ENCODE peak calls at places on chromosomes 3 and 15, in seven cellular contexts. A, S, B, H, F, Y and U are unnamed samples.

GRCh38 chr15:77634266-77634962 is 1.7 kb upstream of the LINGO1 start:
- DNase-seq in H (peak), Y (no peak), A (no peak), F (peak), S (peak), B (peak), U (peak)

GRCh38 chr15:91223902-91224301 is 123.8 kb downstream of the SV2B start:
- DNase-seq in B (no peak), A (no peak), S (no peak), Y (no peak), F (no peak), H (no peak), U (no peak)

GRCh38 chr3:124409650-124410275 is 320.5 kb upstream of the UMPS start:
- DNase-seq in S (no peak), H (no peak), Y (no peak), B (no peak), F (no peak), A (no peak), U (no peak)

GRCh38 chr3:126973814-126974213 is 9.1 kb upstream of the PLXNA1 start:
- DNase-seq in B (no peak), H (no peak), F (no peak), S (no peak), Y (no peak), A (no peak), U (no peak)

GRCh38 chr3:29759443-29760033 is 478.7 kb downstream of the RBMS3 start:
- DNase-seq in B (no peak), H (no peak), Y (no peak), F (no peak), S (peak), A (no peak), U (no peak)

GRCh38 chr15:60912984-60913697 is 316.0 kb downstream of the RORA start:
- DNase-seq in A (no peak), S (no peak), H (no peak), B (no peak), Y (no peak), F (no peak), U (no peak)

GRCh38 chr15:57751177-57751800 is 44.8 kb downstream of the POLR2M start:
- DNase-seq in F (no peak), H (peak), A (no peak), B (no peak), Y (no peak), S (peak), U (no peak)

GRCh38 chr3:197026481-197026866 is 3.1 kb downstream of the MELTF start:
- DNase-seq in B (no peak), H (no peak), A (no peak), S (no peak), F (peak), Y (no peak), U (no peak)

GRCh38 chr15:34810455-34811146 is 15.3 kb upstream of the ACTC1 start:
- DNase-seq in A (no peak), H (no peak), S (no peak), B (no peak), Y (no peak), F (peak), U (no peak)

GRCh38 chr3:158569717-158570244 is 1.2 kb upstream of the MLF1 start:
- DNase-seq in B (no peak), S (no peak), A (no peak), F (no peak), Y (no peak), H (no peak), U (no peak)

GRCh38 chr15:100818927-100819326 is 60.7 kb upstream of the ALDH1A3 start:
- DNase-seq in H (no peak), Y (no peak), S (peak), B (no peak), F (no peak), A (no peak), U (no peak)

GRCh38 chr3:16400143-16400935 is 113.2 kb downstream of the RFTN1 start:
- DNase-seq in Y (no peak), A (no peak), S (no peak), H (no peak), B (no peak), F (no peak), U (no peak)

GRCh38 chr3:72378287-72378686 is 470.0 kb downstream of the SHQ1 start:
- DNase-seq in Y (no peak), S (no peak), B (no peak), F (no peak), H (no peak), A (no peak), U (no peak)

GRCh38 chr15:90191795-90192494 is 9.2 kb upstream of the SEMA4B start:
- DNase-seq in H (peak), B (no peak), Y (no peak), S (peak), F (peak), A (peak), U (no peak)

GRCh38 chr3:46193436-46193835 is 14.7 kb downstream of the CCR1 start:
- DNase-seq in H (no peak), B (no peak), A (no peak), S (no peak), F (no peak), Y (no peak), U (no peak)

GRCh38 chr15:98654790-98655360 is 6.5 kb downstream of the IGF1R start:
- DNase-seq in Y (no peak), H (peak), F (no peak), B (no peak), S (no peak), A (no peak), U (no peak)

GRCh38 chr3:115922681-115923347 is 299.5 kb downstream of the GAP43 start:
- DNase-seq in B (no peak), S (no peak), H (peak), Y (peak), F (peak), A (no peak), U (no peak)

GRCh38 chr15:49530106-49530505 is 90.5 kb downstream of the FAM227B start:
- DNase-seq in B (no peak), S (no peak), Y (no peak), F (no peak), H (peak), A (no peak), U (no peak)

GRCh38 chr3:185716436-185717090 is 108.3 kb downstream of the IGF2BP2 start:
- DNase-seq in Y (no peak), B (no peak), S (no peak), F (no peak), H (no peak), A (no peak), U (no peak)

GRCh38 chr15:33098082-33099058 is 96.1 kb downstream of the FMN1 start:
- DNase-seq in S (no peak), Y (no peak), A (no peak), F (no peak), H (no peak), B (no peak), U (no peak)

GRCh38 chr3:80035021-80035420 is 267.2 kb upstream of the ROBO1 start:
- DNase-seq in B (no peak), F (no peak), S (no peak), A (no peak), Y (no peak), H (no peak), U (no peak)

GRCh38 chr3:51691949-51692348 is 14.9 kb upstream of the GRM2 start:
- DNase-seq in S (no peak), A (no peak), Y (no peak), B (no peak), H (no peak), F (no peak), U (no peak)

GRCh38 chr15:42130246-42130986 is 26.0 kb downstream of the PLA2G4F start:
- DNase-seq in H (no peak), S (no peak), F (no peak), Y (no peak), A (no peak), B (no peak), U (no peak)

GRCh38 chr15:36577082-36577481 is 2.3 kb upstream of the CDIN1 start:
- DNase-seq in S (no peak), H (no peak), F (no peak), A (no peak), B (no peak), Y (no peak), U (no peak)

GRCh38 chr3:69425249-69425648 is 39.4 kb upstream of the FRMD4B start:
- DNase-seq in S (peak), F (peak), H (peak), Y (no peak), A (no peak), B (peak), U (peak)

GRCh38 chr3:13112521-13113345 is 39.5 kb upstream of the IQSEC1 start:
- DNase-seq in A (no peak), S (no peak), B (no peak), Y (no peak), F (no peak), H (no peak), U (no peak)

GRCh38 chr15:65583701-65584100 is 27.2 kb downstream of the INTS14 start:
- DNase-seq in H (peak), B (peak), F (no peak), Y (no peak), S (peak), A (peak), U (peak)

GRCh38 chr3:46960081-46960701 is 16.4 kb downstream of the CCDC12 start:
- DNase-seq in F (no peak), H (no peak), A (no peak), S (peak), Y (no peak), B (no peak), U (no peak)

GRCh38 chr3:194137314-194138097 is 1.6 kb downstream of the HES1 start:
- DNase-seq in H (peak), Y (no peak), A (no peak), S (peak), F (peak), B (no peak), U (peak)

GRCh38 chr3:178090899-178091298 is 445.3 kb upstream of the KCNMB2 start:
- DNase-seq in Y (no peak), B (no peak), F (no peak), A (no peak), H (no peak), S (no peak), U (no peak)

GRCh38 chr3:103968751-103969150 is 1398.0 kb upstream of the ALCAM start:
- DNase-seq in B (no peak), Y (no peak), S (peak), F (no peak), A (no peak), H (no peak), U (no peak)

GRCh38 chr15:32041294-32041693 is 11.0 kb downstream of the CHRNA7 start:
- DNase-seq in S (no peak), B (no peak), Y (no peak), H (no peak), F (no peak), A (no peak), U (no peak)

GRCh38 chr3:46209751-46210470 is 1.8 kb upstream of the CCR1 start:
- DNase-seq in B (no peak), Y (no peak), A (no peak), S (no peak), H (no peak), F (no peak), U (no peak)

GRCh38 chr3:112086857-112087524 is 802 bp downstream of the C3orf52 start:
- DNase-seq in Y (no peak), F (no peak), B (no peak), A (no peak), S (no peak), H (no peak), U (no peak)

GRCh38 chr3:112088944-112089343 is 2.8 kb downstream of the C3orf52 start:
- DNase-seq in S (no peak), F (no peak), H (no peak), A (no peak), B (no peak), Y (no peak), U (no peak)

GRCh38 chr3:112084980-112085697 is 1.1 kb upstream of the C3orf52 start:
- DNase-seq in B (no peak), Y (no peak), A (no peak), H (peak), S (no peak), F (no peak), U (no peak)

GRCh38 chr3:112087746-112088145 is 1.6 kb downstream of the C3orf52 start:
- DNase-seq in S (no peak), Y (no peak), B (no peak), F (no peak), A (no peak), H (no peak), U (no peak)

DNA sequence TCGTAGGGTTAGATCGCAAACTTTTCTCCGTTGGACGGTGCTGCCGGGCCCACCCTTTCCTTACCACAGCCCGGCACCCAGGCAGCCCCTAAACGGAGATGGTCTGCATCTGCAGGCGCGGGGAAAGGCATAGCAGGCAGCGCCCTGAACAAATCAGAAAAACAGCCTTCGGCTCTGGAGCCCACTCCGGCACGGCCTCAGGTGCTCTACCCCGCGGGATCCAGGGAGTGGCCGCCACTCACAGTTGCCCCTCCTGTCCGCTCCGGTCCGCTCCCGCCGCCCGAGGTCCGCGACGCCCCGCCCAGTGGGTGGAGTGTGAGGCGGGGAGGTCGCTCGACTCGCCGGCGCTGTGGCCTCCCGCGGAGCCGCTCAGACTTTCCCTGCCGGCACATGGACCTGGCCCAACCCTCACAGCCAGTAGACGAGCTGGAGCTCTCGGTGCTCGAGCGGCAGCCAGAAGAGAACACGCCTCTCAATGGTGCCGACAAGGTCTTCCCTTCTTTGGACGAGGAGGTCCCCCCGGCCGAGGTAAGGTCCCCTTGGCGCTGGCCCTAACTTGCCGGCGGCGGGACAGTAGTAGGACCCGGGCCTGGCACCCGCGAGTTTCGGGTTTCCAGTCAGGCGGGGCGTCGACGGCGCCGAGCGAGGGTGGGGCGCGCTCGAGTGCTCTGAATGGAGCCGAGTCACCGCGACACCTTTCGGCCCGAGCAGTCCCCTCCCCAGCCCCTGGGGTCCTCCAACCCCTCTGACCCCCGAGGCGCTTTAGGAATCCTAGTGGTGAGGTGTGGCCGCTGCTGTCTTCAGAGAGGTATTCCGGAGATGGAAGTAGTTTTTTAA is at the start of gene C3orf52:
- DNase-seq in H (peak), S (peak), F (peak), Y (peak), A (no peak), B (peak), U (peak)
- TF ChIP-seq POLR2AphosphoS5 in H (no peak), S (peak), F (no peak), Y (peak), A (no peak), B (no peak), U (no peak)

GRCh38 chr3:157499342-157499963 is 3.8 kb downstream of the VEPH1 start:
- DNase-seq in B (no peak), Y (peak), F (no peak), A (no peak), H (peak), S (no peak), U (no peak)
- TF ChIP-seq TAF1 in B (no peak), Y (peak), F (no peak), A (no peak), H (no peak), S (no peak), U (no peak)

GRCh38 chr3:53222183-53222901 is 33.5 kb downstream of the TKT start:
- DNase-seq in S (no peak), A (no peak), Y (no peak), H (peak), B (no peak), F (no peak), U (no peak)

GRCh38 chr3:53221827-53222182 is 34.0 kb downstream of the TKT start:
- DNase-seq in B (no peak), S (no peak), F (no peak), Y (no peak), A (no peak), H (no peak), U (no peak)

GRCh38 chr3:53221345-53221744 is 34.5 kb downstream of the TKT start:
- DNase-seq in Y (no peak), A (no peak), F (no peak), B (no peak), H (no peak), S (no peak), U (no peak)

GRCh38 chr3:53218136-53218535 is 37.7 kb downstream of the TKT start:
- DNase-seq in B (no peak), H (no peak), S (no peak), Y (no peak), F (no peak), A (no peak), U (no peak)

DNA sequence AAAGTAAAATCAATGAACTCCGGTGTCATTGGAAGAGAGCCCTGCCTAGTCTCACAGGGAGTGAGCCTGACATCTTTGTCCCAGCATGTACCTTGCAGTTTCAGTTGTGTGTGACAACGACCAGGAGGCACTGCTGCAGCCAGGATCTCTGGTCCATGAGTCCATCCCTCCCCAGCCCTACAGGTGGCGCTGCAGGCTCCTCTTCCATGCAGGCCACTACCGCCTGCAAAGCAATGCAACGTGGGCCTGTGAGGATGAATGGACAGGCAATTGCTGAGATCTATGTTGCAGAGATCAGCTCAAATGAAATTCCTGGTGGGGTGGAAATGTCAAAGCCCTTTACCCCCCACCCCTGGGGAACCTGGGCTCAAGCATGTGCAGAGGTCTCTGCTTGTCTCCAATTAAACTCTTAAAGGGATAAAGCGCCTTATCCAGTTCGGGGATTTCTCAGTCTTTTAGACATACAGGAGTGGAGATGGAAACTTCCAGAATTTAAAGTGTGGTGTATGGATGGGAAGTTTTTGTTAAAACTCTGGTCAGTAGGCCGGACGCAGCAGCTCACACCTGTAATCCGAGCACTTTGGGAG is 35.8 kb downstream of the TKT start:
- DNase-seq in A (peak), Y (peak), B (peak), H (peak), F (peak), S (peak), U (peak)
- TF ChIP-seq POLR2AphosphoS5 in A (no peak), Y (peak), B (no peak), H (no peak), F (no peak), S (peak), U (no peak)

GRCh38 chr3:123188058-123188457 is 13.7 kb upstream of the SEC22A start:
- DNase-seq in Y (no peak), A (no peak), B (no peak), F (no peak), H (no peak), S (no peak), U (no peak)
- TF ChIP-seq TAF1 in Y (no peak), A (no peak), B (no peak), F (no peak), H (no peak), S (no peak), U (no peak)

GRCh38 chr3:122987231-122987630 is 40.3 kb downstream of the SEMA5B start:
- DNase-seq in F (no peak), Y (no peak), A (no peak), S (no peak), B (no peak), H (no peak), U (no peak)
- TF ChIP-seq POLR2AphosphoS5 in F (no peak), Y (no peak), A (no peak), S (no peak), B (no peak), H (no peak), U (no peak)

GRCh38 chr3:188956839-188957489 is 214.8 kb upstream of the TPRG1 start:
- DNase-seq in B (no peak), F (peak), S (peak), A (no peak), Y (no peak), H (peak), U (no peak)
- TF ChIP-seq TAF1 in B (no peak), F (no peak), S (no peak), A (no peak), Y (no peak), H (no peak), U (no peak)

DNA sequence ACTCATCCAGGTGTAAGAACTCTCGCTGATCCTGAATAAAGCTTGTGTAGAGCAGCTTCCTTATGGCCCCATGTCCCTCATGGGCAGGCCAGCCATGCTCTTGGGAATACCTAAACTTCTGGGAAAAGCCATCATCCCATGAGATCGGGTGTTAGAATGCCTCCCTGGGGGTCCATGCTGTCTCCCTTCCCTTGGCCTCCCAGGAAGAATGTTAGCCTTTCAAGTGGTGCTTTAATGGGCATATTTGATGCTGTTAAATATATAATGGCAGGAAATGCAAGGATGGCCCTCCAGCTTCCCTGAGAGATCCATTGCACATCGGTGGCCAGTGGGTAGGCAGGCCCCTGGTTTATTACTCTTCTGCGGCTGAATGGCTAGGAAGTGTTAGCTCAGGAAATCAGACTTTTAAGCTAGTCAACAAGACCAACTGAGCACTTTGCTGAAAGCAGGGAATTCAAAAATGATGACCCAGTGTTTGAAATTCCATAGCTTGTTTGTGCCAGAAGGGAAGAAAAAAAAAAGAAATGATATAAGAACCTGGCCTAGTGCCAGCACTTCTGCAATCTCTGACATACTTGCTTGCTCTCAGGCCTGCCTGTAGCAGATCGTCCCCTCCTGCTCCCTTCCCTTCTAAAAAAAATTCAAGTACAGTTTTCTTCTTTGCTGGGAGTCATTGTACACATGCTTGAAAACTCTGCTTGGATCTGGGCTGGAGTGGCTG is 60.6 kb upstream of the LRTM1 start:
- DNase-seq in Y (no peak), A (no peak), B (no peak), S (no peak), F (no peak), H (no peak), U (no peak)
- TF ChIP-seq POLR2AphosphoS5 in Y (no peak), A (no peak), B (no peak), S (no peak), F (no peak), H (no peak), U (no peak)

DNA sequence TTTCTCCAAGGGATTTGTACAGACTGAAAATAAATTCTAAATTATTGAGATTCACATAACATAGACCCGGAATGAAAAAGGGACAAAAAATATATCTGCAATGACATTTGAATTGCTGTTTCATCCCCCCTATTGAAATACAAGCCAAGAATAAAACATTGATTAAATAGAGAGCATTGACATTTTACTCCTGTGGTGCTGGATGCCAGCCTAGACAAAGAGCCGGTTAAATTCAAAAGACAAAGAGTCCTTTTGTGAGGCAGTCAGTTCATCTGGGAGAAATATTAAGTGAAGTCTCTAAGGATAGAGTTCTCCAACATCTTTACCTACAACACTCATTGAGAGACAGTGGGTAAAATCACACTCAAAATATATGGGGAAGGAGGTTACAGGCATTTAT is 176.0 kb upstream of the ADAMTS9 start:
- DNase-seq in H (no peak), S (no peak), Y (no peak), B (no peak), A (no peak), F (no peak), U (no peak)
- TF ChIP-seq TAF1 in H (no peak), S (no peak), Y (no peak), B (no peak), A (no peak), F (no peak), U (no peak)

GRCh38 chr15:81190922-81191507 is 5.7 kb upstream of the IL16 start:
- DNase-seq in H (no peak), F (no peak), Y (no peak), B (no peak), A (no peak), S (no peak), U (no peak)
- TF ChIP-seq POLR2AphosphoS5 in H (no peak), F (no peak), Y (no peak), B (no peak), A (no peak), S (no peak), U (no peak)